ENCODE peak calls at places on chromosomes 7 and 10, in six cellular contexts. One of them, this sample, is unnamed.

GRCh38 chr10:89861199-89861573 is 159.8 kb downstream of the KIF20B start:
- DNase-seq in gastrocnemius medialis: no peak
- DNase-seq in Caco-2: no peak
- DNase-seq in colonic mucosa: no peak
- DNase-seq in IMR-90: no peak
- DNase-seq in CD8-positive, alpha-beta memory T cell: no peak
- DNase-seq in this sample: no peak

GRCh38 chr7:200290-200689 is 7.9 kb downstream of the FAM20C start:
- DNase-seq in gastrocnemius medialis: no peak
- DNase-seq in Caco-2: no peak
- DNase-seq in colonic mucosa: no peak
- DNase-seq in IMR-90: no peak
- DNase-seq in CD8-positive, alpha-beta memory T cell: no peak
- DNase-seq in this sample: no peak

GRCh38 chr7:26868841-26869505 is 4.6 kb upstream of the SKAP2 start:
- DNase-seq in gastrocnemius medialis: no peak
- DNase-seq in Caco-2: no peak
- DNase-seq in colonic mucosa: no peak
- DNase-seq in IMR-90: peak; percentile 31
- DNase-seq in CD8-positive, alpha-beta memory T cell: no peak
- DNase-seq in this sample: peak; percentile 43

GRCh38 chr10:84523509-84523908 is 195.1 kb downstream of the CCSER2 start:
- DNase-seq in gastrocnemius medialis: no peak
- DNase-seq in Caco-2: no peak
- DNase-seq in colonic mucosa: peak; percentile 37
- DNase-seq in IMR-90: no peak
- DNase-seq in CD8-positive, alpha-beta memory T cell: no peak
- DNase-seq in this sample: no peak

GRCh38 chr7:134553976-134554375 is 5.1 kb downstream of the AKR1B15 start:
- DNase-seq in gastrocnemius medialis: no peak
- DNase-seq in Caco-2: peak; percentile 11
- DNase-seq in colonic mucosa: no peak
- DNase-seq in IMR-90: peak; percentile 5
- DNase-seq in CD8-positive, alpha-beta memory T cell: no peak
- DNase-seq in this sample: no peak

GRCh38 chr10:91883549-91884542 is 25.4 kb downstream of the FGFBP3 start:
- DNase-seq in gastrocnemius medialis: peak; percentile 28
- DNase-seq in Caco-2: no peak
- DNase-seq in colonic mucosa: no peak
- DNase-seq in IMR-90: peak; percentile 41
- DNase-seq in CD8-positive, alpha-beta memory T cell: no peak
- DNase-seq in this sample: no peak

GRCh38 chr10:100518761-100519241 is 860 bp downstream of the SEC31B start:
- DNase-seq in gastrocnemius medialis: peak; percentile 71
- DNase-seq in Caco-2: peak; percentile 66
- DNase-seq in colonic mucosa: peak; percentile 80
- DNase-seq in IMR-90: peak; percentile 70
- DNase-seq in CD8-positive, alpha-beta memory T cell: peak; percentile 49
- DNase-seq in this sample: peak; percentile 41

GRCh38 chr7:51069411-51070083 is 247.1 kb downstream of the COBL start:
- DNase-seq in gastrocnemius medialis: no peak
- DNase-seq in Caco-2: no peak
- DNase-seq in colonic mucosa: no peak
- DNase-seq in IMR-90: no peak
- DNase-seq in CD8-positive, alpha-beta memory T cell: no peak
- DNase-seq in this sample: no peak

GRCh38 chr7:158432369-158433270 is 155.0 kb downstream of the PTPRN2 start:
- DNase-seq in gastrocnemius medialis: no peak
- DNase-seq in Caco-2: peak; percentile 92
- DNase-seq in colonic mucosa: peak; percentile 93
- DNase-seq in IMR-90: no peak
- DNase-seq in CD8-positive, alpha-beta memory T cell: no peak
- DNase-seq in this sample: no peak

GRCh38 chr10:1468777-1469176 is 268.5 kb downstream of the ADARB2 start:
- DNase-seq in gastrocnemius medialis: no peak
- DNase-seq in Caco-2: no peak
- DNase-seq in colonic mucosa: no peak
- DNase-seq in IMR-90: no peak
- DNase-seq in CD8-positive, alpha-beta memory T cell: no peak
- DNase-seq in this sample: no peak

GRCh38 chr10:86688398-86688921 is 20.1 kb downstream of the LDB3 start:
- DNase-seq in gastrocnemius medialis: peak; percentile 70
- DNase-seq in Caco-2: peak; percentile 67
- DNase-seq in colonic mucosa: peak; percentile 65
- DNase-seq in IMR-90: peak; percentile 70
- DNase-seq in CD8-positive, alpha-beta memory T cell: peak; percentile 25
- DNase-seq in this sample: peak; percentile 54

GRCh38 chr10:30834143-30834542 is 197.5 kb downstream of the ZNF438 start:
- DNase-seq in gastrocnemius medialis: no peak
- DNase-seq in Caco-2: no peak
- DNase-seq in colonic mucosa: no peak
- DNase-seq in IMR-90: no peak
- DNase-seq in CD8-positive, alpha-beta memory T cell: no peak
- DNase-seq in this sample: no peak

GRCh38 chr10:97892961-97893360 is 43.3 kb downstream of the GOLGA7B start:
- DNase-seq in gastrocnemius medialis: no peak
- DNase-seq in Caco-2: no peak
- DNase-seq in colonic mucosa: no peak
- DNase-seq in IMR-90: no peak
- DNase-seq in CD8-positive, alpha-beta memory T cell: no peak
- DNase-seq in this sample: no peak

GRCh38 chr7:112938895-112939588 is 147.6 kb downstream of the GPR85 start:
- DNase-seq in gastrocnemius medialis: no peak
- DNase-seq in Caco-2: peak; percentile 51
- DNase-seq in colonic mucosa: peak; percentile 42
- DNase-seq in IMR-90: peak; percentile 20
- DNase-seq in CD8-positive, alpha-beta memory T cell: peak; percentile 23
- DNase-seq in this sample: no peak

GRCh38 chr7:95893484-95893883 is 121.1 kb downstream of the DYNC1I1 start:
- DNase-seq in gastrocnemius medialis: no peak
- DNase-seq in Caco-2: no peak
- DNase-seq in colonic mucosa: no peak
- DNase-seq in IMR-90: no peak
- DNase-seq in CD8-positive, alpha-beta memory T cell: no peak
- DNase-seq in this sample: no peak

GRCh38 chr10:126191192-126191591 is 197.1 kb downstream of the ADAM12 start:
- DNase-seq in gastrocnemius medialis: no peak
- DNase-seq in Caco-2: no peak
- DNase-seq in colonic mucosa: no peak
- DNase-seq in IMR-90: no peak
- DNase-seq in CD8-positive, alpha-beta memory T cell: no peak
- DNase-seq in this sample: no peak

GRCh38 chr7:151838861-151839381 is 38.0 kb downstream of the PRKAG2 start:
- DNase-seq in gastrocnemius medialis: peak; percentile 26
- DNase-seq in Caco-2: no peak
- DNase-seq in colonic mucosa: no peak
- DNase-seq in IMR-90: no peak
- DNase-seq in CD8-positive, alpha-beta memory T cell: peak; percentile 34
- DNase-seq in this sample: no peak

GRCh38 chr7:103866919-103867318 is 122.5 kb downstream of the RELN start:
- DNase-seq in gastrocnemius medialis: no peak
- DNase-seq in Caco-2: no peak
- DNase-seq in colonic mucosa: no peak
- DNase-seq in IMR-90: no peak
- DNase-seq in CD8-positive, alpha-beta memory T cell: no peak
- DNase-seq in this sample: no peak

GRCh38 chr7:149854611-149855367 is 16.6 kb downstream of the ZNF862 start:
- DNase-seq in gastrocnemius medialis: no peak
- DNase-seq in Caco-2: no peak
- DNase-seq in colonic mucosa: peak; percentile 71
- DNase-seq in IMR-90: peak; percentile 51
- DNase-seq in CD8-positive, alpha-beta memory T cell: no peak
- DNase-seq in this sample: peak; percentile 36

GRCh38 chr7:123849855-123850254 is 4.9 kb downstream of the HYAL4 start:
- DNase-seq in gastrocnemius medialis: no peak
- DNase-seq in Caco-2: no peak
- DNase-seq in colonic mucosa: no peak
- DNase-seq in IMR-90: no peak
- DNase-seq in CD8-positive, alpha-beta memory T cell: no peak
- DNase-seq in this sample: no peak

GRCh38 chr10:71429304-71429703 is 32.6 kb downstream of the CDH23 start:
- DNase-seq in gastrocnemius medialis: no peak
- DNase-seq in Caco-2: no peak
- DNase-seq in colonic mucosa: no peak
- DNase-seq in IMR-90: no peak
- DNase-seq in CD8-positive, alpha-beta memory T cell: no peak
- DNase-seq in this sample: no peak

GRCh38 chr10:19683326-19683725 is 132.9 kb upstream of the PLXDC2 start:
- DNase-seq in gastrocnemius medialis: no peak
- DNase-seq in Caco-2: no peak
- DNase-seq in colonic mucosa: no peak
- DNase-seq in IMR-90: peak; percentile 37
- DNase-seq in CD8-positive, alpha-beta memory T cell: no peak
- DNase-seq in this sample: no peak

GRCh38 chr10:86261470-86261869 is 105.1 kb downstream of the GRID1 start:
- DNase-seq in gastrocnemius medialis: no peak
- DNase-seq in Caco-2: no peak
- DNase-seq in colonic mucosa: no peak
- DNase-seq in IMR-90: no peak
- DNase-seq in CD8-positive, alpha-beta memory T cell: no peak
- DNase-seq in this sample: no peak

GRCh38 chr7:151705744-151706567 is 171.0 kb downstream of the PRKAG2 start:
- DNase-seq in gastrocnemius medialis: peak; percentile 91
- DNase-seq in Caco-2: peak; percentile 58
- DNase-seq in colonic mucosa: peak; percentile 33
- DNase-seq in IMR-90: peak; percentile 52
- DNase-seq in CD8-positive, alpha-beta memory T cell: no peak
- DNase-seq in this sample: peak; percentile 56

DNA sequence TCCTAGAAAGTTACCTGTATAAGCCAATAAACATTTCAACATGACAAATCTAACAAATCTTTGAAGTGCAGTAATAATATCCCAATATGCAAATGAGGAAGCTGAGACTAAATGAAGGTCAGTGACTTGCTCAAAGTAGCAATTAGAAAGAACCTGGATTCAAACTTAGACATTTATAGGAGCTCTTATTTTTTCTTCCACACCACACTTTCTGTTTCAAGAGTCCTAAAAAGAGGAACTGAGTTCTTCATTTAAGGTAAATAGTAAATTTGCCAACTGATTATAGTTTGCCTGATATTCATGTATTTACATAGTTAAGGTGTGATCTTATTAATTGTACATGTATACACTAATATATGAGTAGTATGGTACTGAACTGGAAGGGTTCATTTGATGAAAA is 44.0 kb downstream of the KLHDC10 start:
- DNase-seq in gastrocnemius medialis: no peak
- DNase-seq in Caco-2: no peak
- DNase-seq in colonic mucosa: no peak
- DNase-seq in IMR-90: no peak
- DNase-seq in CD8-positive, alpha-beta memory T cell: no peak
- DNase-seq in this sample: no peak
- H3K4me1 ChIP-seq in gastrocnemius medialis: no peaks in the 10 kb centered on the region
- H3K4me1 ChIP-seq in Caco-2: peaks cover 17% of the 10 kb centered on the region
- H3K4me1 ChIP-seq in colonic mucosa: peaks cover 6% of the 10 kb centered on the region
- H3K4me1 ChIP-seq in IMR-90: no peaks in the 10 kb centered on the region
- H3K4me1 ChIP-seq in CD8-positive, alpha-beta memory T cell: no peaks in the 10 kb centered on the region
- H3K4me1 ChIP-seq in this sample: no peaks in the 10 kb centered on the region

GRCh38 chr7:69656077-69656476 is 57.8 kb downstream of the AUTS2 start:
- DNase-seq in gastrocnemius medialis: no peak
- DNase-seq in Caco-2: no peak
- DNase-seq in colonic mucosa: no peak
- DNase-seq in IMR-90: no peak
- DNase-seq in CD8-positive, alpha-beta memory T cell: no peak
- DNase-seq in this sample: no peak
- H3K4me1 ChIP-seq in gastrocnemius medialis: peaks cover 47% of the 10 kb centered on the region
- H3K4me1 ChIP-seq in Caco-2: no peaks in the 10 kb centered on the region
- H3K4me1 ChIP-seq in colonic mucosa: no peaks in the 10 kb centered on the region
- H3K4me1 ChIP-seq in IMR-90: no peaks in the 10 kb centered on the region
- H3K4me1 ChIP-seq in CD8-positive, alpha-beta memory T cell: no peaks in the 10 kb centered on the region
- H3K4me1 ChIP-seq in this sample: no peaks in the 10 kb centered on the region

GRCh38 chr10:124681091-124681490 is 63.1 kb downstream of the FAM53B start:
- DNase-seq in gastrocnemius medialis: no peak
- DNase-seq in Caco-2: no peak
- DNase-seq in colonic mucosa: no peak
- DNase-seq in IMR-90: no peak
- DNase-seq in CD8-positive, alpha-beta memory T cell: no peak
- DNase-seq in this sample: no peak
- H3K4me1 ChIP-seq in gastrocnemius medialis: peaks cover 96% of the 10 kb centered on the region
- H3K4me1 ChIP-seq in Caco-2: no peaks in the 10 kb centered on the region
- H3K4me1 ChIP-seq in colonic mucosa: no peaks in the 10 kb centered on the region
- H3K4me1 ChIP-seq in IMR-90: peaks cover 10% of the 10 kb centered on the region
- H3K4me1 ChIP-seq in CD8-positive, alpha-beta memory T cell: peaks cover 96% of the 10 kb centered on the region
- H3K4me1 ChIP-seq in this sample: no peaks in the 10 kb centered on the region

DNA sequence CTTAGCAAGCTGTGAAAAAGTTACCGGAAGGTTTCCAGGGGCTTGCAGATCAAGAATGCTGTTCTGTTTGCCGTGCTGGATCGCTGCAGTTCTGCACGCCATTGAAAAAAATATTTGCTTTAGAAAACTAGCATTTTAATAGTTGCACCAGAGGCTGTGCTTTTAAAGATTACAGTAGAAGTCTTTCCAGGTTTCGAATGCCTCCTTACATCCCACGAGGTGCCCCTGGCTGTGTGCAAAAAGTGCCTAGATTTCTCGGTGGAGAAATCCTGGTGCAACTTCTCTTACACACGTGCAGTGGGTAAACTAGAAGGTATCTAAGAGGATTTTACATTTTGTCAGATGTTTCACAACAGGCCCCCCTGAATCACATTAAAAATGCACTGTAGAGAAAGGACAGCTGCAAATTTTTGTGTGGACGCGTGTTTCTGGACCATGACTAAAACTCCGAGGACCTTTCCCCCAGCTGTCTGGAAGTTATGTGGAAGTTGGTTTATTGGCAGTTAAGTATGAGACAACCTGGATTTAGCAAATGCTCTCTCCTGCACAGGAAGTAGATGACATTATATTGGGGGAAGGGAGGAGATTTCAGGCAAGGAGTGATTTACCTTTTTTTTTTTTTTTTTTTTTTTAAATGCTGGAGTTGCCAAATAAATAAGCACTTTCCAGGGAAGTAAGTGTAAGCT is 5.8 kb downstream of the TCF7L2 start:
- DNase-seq in gastrocnemius medialis: no peak
- DNase-seq in Caco-2: no peak
- DNase-seq in colonic mucosa: peak; percentile 44
- DNase-seq in IMR-90: peak; percentile 88
- DNase-seq in CD8-positive, alpha-beta memory T cell: no peak
- DNase-seq in this sample: no peak
- H3K4me1 ChIP-seq in gastrocnemius medialis: peaks cover 46% of the 10 kb centered on the region
- H3K4me1 ChIP-seq in Caco-2: peaks cover 65% of the 10 kb centered on the region
- H3K4me1 ChIP-seq in colonic mucosa: peaks cover 19% of the 10 kb centered on the region
- H3K4me1 ChIP-seq in IMR-90: peaks cover 25% of the 10 kb centered on the region
- H3K4me1 ChIP-seq in CD8-positive, alpha-beta memory T cell: peaks cover 9% of the 10 kb centered on the region
- H3K4me1 ChIP-seq in this sample: peaks cover 81% of the 10 kb centered on the region

GRCh38 chr10:119211176-119211575 is 3.8 kb downstream of the GRK5 start:
- DNase-seq in gastrocnemius medialis: no peak
- DNase-seq in Caco-2: no peak
- DNase-seq in colonic mucosa: no peak
- DNase-seq in IMR-90: peak; percentile 90
- DNase-seq in CD8-positive, alpha-beta memory T cell: no peak
- DNase-seq in this sample: no peak
- H3K4me1 ChIP-seq in gastrocnemius medialis: peaks cover 16% of the 10 kb centered on the region
- H3K4me1 ChIP-seq in Caco-2: peaks cover 21% of the 10 kb centered on the region
- H3K4me1 ChIP-seq in colonic mucosa: no peaks in the 10 kb centered on the region
- H3K4me1 ChIP-seq in IMR-90: peaks cover 14% of the 10 kb centered on the region
- H3K4me1 ChIP-seq in CD8-positive, alpha-beta memory T cell: peaks cover 58% of the 10 kb centered on the region
- H3K4me1 ChIP-seq in this sample: peaks cover 26% of the 10 kb centered on the region